ENCODE peak calls at places on chromosomes 1 and 21, in ten cellular contexts. Z, Y, A, C, J, S, I, L, V and K are unnamed samples.

GRCh38 chr21:29975776-29976175 is 36.0 kb upstream of the GRIK1 start:
- DNase-seq in J (no peak), Y (no peak), C (no peak), L (no peak), V (no peak), I (no peak), S (no peak), Z (no peak), A (no peak), K (no peak)

GRCh38 chr1:211328866-211329265 is 2.2 kb downstream of the TRAF5 start:
- DNase-seq in A (no peak), S (no peak), C (peak), V (no peak), L (no peak), I (no peak), J (no peak), Y (no peak), Z (no peak), K (no peak)

GRCh38 chr1:156493154-156493631 is 7.4 kb downstream of the MEF2D start:
- DNase-seq in S (no peak), V (no peak), A (no peak), Z (no peak), J (no peak), Y (no peak), C (no peak), I (no peak), L (peak), K (no peak)

GRCh38 chr1:204180133-204180532 is 14.0 kb upstream of the REN start:
- DNase-seq in I (no peak), Z (no peak), A (no peak), C (no peak), S (no peak), J (no peak), L (no peak), V (no peak), Y (no peak), K (no peak)

GRCh38 chr1:90850181-90850924 is 133.3 kb upstream of the BARHL2 start:
- DNase-seq in A (no peak), Y (no peak), J (no peak), S (no peak), V (no peak), C (peak), Z (peak), I (peak), L (peak), K (peak)

GRCh38 chr1:23650344-23650990 is 41.1 kb upstream of the RPL11 start:
- DNase-seq in L (peak), Y (no peak), V (no peak), C (no peak), Z (peak), J (no peak), S (no peak), A (no peak), I (no peak), K (peak)

GRCh38 chr1:179493323-179493722 is 82.4 kb downstream of the NPHS2 start:
- DNase-seq in S (no peak), A (no peak), I (peak), Z (no peak), V (peak), L (no peak), J (peak), Y (no peak), C (no peak), K (no peak)

GRCh38 chr1:246302671-246303317 is 204.3 kb downstream of the SMYD3 start:
- DNase-seq in C (no peak), S (peak), Z (no peak), A (no peak), J (no peak), L (no peak), V (peak), Y (no peak), I (peak), K (no peak)

GRCh38 chr1:185483647-185484450 is 166.8 kb upstream of the IVNS1ABP start:
- DNase-seq in V (peak), L (no peak), Y (no peak), Z (no peak), A (no peak), C (no peak), I (peak), S (peak), J (peak), K (no peak)

GRCh38 chr1:43766818-43767525 is 59.6 kb downstream of the ST3GAL3 start:
- DNase-seq in L (no peak), J (no peak), S (peak), C (no peak), Z (no peak), V (no peak), I (no peak), A (no peak), Y (no peak), K (no peak)

GRCh38 chr1:28280961-28281360 is 21.6 kb downstream of the SESN2 start:
- DNase-seq in C (no peak), L (no peak), J (no peak), S (no peak), I (no peak), V (no peak), Y (no peak), Z (peak), A (no peak), K (no peak)

GRCh38 chr1:20848162-20848561 is 61.1 kb upstream of the HP1BP3 start:
- DNase-seq in Z (no peak), A (no peak), C (no peak), V (peak), L (no peak), Y (no peak), I (peak), J (no peak), S (peak), K (no peak)

GRCh38 chr1:25729774-25730173 is 70.2 kb upstream of the SELENON start:
- DNase-seq in C (peak), Z (no peak), L (peak), J (no peak), S (no peak), A (no peak), I (no peak), Y (no peak), V (no peak), K (no peak)

GRCh38 chr1:28380394-28380793 is 10.9 kb downstream of the PHACTR4 start:
- DNase-seq in V (no peak), J (no peak), C (no peak), S (no peak), L (no peak), Z (no peak), I (no peak), A (no peak), Y (no peak), K (no peak)

GRCh38 chr1:85297538-85297854 is 21.1 kb upstream of the BCL10 start:
- DNase-seq in V (no peak), C (no peak), Y (no peak), Z (no peak), I (no peak), L (no peak), A (no peak), J (no peak), S (peak), K (no peak)